ENCODE peak calls at places on chromosomes 6 and 20, in five cellular contexts. N is Jurkat, Clone E6-1; W is choroid plexus epithelial cell; E is NCI-H1105 treated with DMSO at 0.1 percent for 48 hours; Z is GM10248. S is an unnamed sample.

GRCh38 chr6:30380464-30380863 is 35.5 kb downstream of the RPP21 start:
- DNase-seq in W (no peak), N (no peak), Z (no peak), E (no peak), S (no peak)

GRCh38 chr6:22681761-22682160 is 112.4 kb downstream of the HDGFL1 start:
- DNase-seq in Z (no peak), N (no peak), E (no peak), W (no peak), S (peak; percentile 74)

GRCh38 chr6:131636880-131637792 is at the start of gene ENPP3:
- DNase-seq in W (peak; percentile 68), N (no peak), Z (no peak), E (no peak), S (no peak)

GRCh38 chr20:17568972-17569471 is 853 bp upstream of the DSTN start:
- DNase-seq in W (peak; percentile 89), N (no peak), Z (peak; percentile 28), E (peak; percentile 62), S (peak; percentile 59)

GRCh38 chr20:10115021-10115420 is 80.2 kb downstream of the ANKEF1 start:
- DNase-seq in E (no peak), Z (no peak), N (peak; percentile 46), W (peak; percentile 83), S (no peak)

GRCh38 chr20:59102722-59103415 is 60.3 kb upstream of the PRELID3B start:
- DNase-seq in N (no peak), E (no peak), W (no peak), Z (no peak), S (no peak)

GRCh38 chr6:53701333-53702073 is 35.9 kb upstream of the KLHL31 start:
- DNase-seq in W (no peak), Z (no peak), E (no peak), N (peak; percentile 44), S (no peak)

GRCh38 chr6:53465732-53466131 is 79.2 kb downstream of the GCLC start:
- DNase-seq in N (no peak), Z (no peak), E (no peak), W (peak; percentile 41), S (no peak)

GRCh38 chr6:53517021-53517420 is 27.9 kb downstream of the GCLC start:
- DNase-seq in N (no peak), E (no peak), W (peak; percentile 19), Z (no peak), S (no peak)

GRCh38 chr6:106688177-106688951 is 59.0 kb downstream of the QRSL1 start:
- DNase-seq in W (no peak), N (no peak), E (no peak), Z (peak; percentile 22), S (no peak)

GRCh38 chr6:157290797-157291196 is 32.5 kb downstream of the TMEM242 start:
- DNase-seq in E (no peak), N (no peak), W (no peak), Z (no peak), S (no peak)

GRCh38 chr20:50107086-50107645 is 5.8 kb downstream of the UBE2V1 start:
- DNase-seq in Z (no peak), W (no peak), E (no peak), N (no peak), S (no peak)

GRCh38 chr6:101080597-101080996 is 199.5 kb upstream of the ASCC3 start:
- DNase-seq in E (no peak), Z (no peak), W (peak; percentile 56), N (no peak), S (no peak)

GRCh38 chr20:61682114-61682997 is 383.3 kb downstream of the TAF4 start:
- DNase-seq in Z (no peak), N (no peak), E (no peak), W (no peak), S (no peak)

GRCh38 chr20:2663364-2663886 is 591 bp downstream of the IDH3B start:
- DNase-seq in W (no peak), E (no peak), Z (no peak), N (no peak), S (no peak)

GRCh38 chr6:26331809-26332226 is 33.2 kb upstream of the BTN3A2 start:
- DNase-seq in Z (peak; percentile 46), N (no peak), W (no peak), E (no peak), S (no peak)

GRCh38 chr6:95081949-95082348 is 495.4 kb upstream of the MANEA start:
- DNase-seq in W (no peak), Z (no peak), N (no peak), E (no peak), S (no peak)

GRCh38 chr6:141851063-141851462 is 281.7 kb upstream of the GJE1 start:
- DNase-seq in N (no peak), E (no peak), Z (no peak), W (peak; percentile 4), S (no peak)

GRCh38 chr6:37570801-37571200 is 71.1 kb upstream of the CCDC167 start:
- DNase-seq in Z (no peak), E (no peak), W (peak; percentile 40), N (no peak), S (no peak)

GRCh38 chr6:146946559-146946958 is 257.7 kb upstream of the STXBP5 start:
- DNase-seq in E (no peak), W (peak; percentile 8), Z (no peak), N (no peak), S (no peak)

GRCh38 chr6:165987483-165988305 is 180.0 kb downstream of the TBXT start:
- DNase-seq in N (no peak), W (peak; percentile 91), Z (no peak), E (peak; percentile 47), S (no peak)

GRCh38 chr20:5845686-5846651 is 95.8 kb downstream of the SHLD1 start:
- DNase-seq in E (peak; percentile 67), N (no peak), Z (no peak), W (peak; percentile 76), S (peak; percentile 26)

GRCh38 chr6:106739387-106739786 is 110.0 kb downstream of the QRSL1 start:
- DNase-seq in E (no peak), N (no peak), W (no peak), Z (no peak), S (no peak)

GRCh38 chr20:59043698-59044097 is 1.1 kb upstream of the PRELID3B start:
- DNase-seq in W (no peak), N (no peak), Z (no peak), E (no peak), S (no peak)

GRCh38 chr6:84417261-84417660 is 189.8 kb upstream of the CEP162 start:
- DNase-seq in Z (no peak), N (no peak), E (no peak), W (peak; percentile 83), S (no peak)

GRCh38 chr20:11791316-11792228 is 126.1 kb upstream of the BTBD3 start:
- DNase-seq in W (no peak), N (no peak), E (no peak), Z (no peak), S (no peak)

GRCh38 chr6:72621243-72622093 is at the start of gene KCNQ5:
- DNase-seq in W (peak; percentile 8), Z (peak; percentile 38), E (no peak), N (no peak), S (peak; percentile 7)

GRCh38 chr6:43667245-43668150 is 20.1 kb downstream of the MRPS18A start:
- DNase-seq in N (peak; percentile 64), E (peak; percentile 72), W (peak; percentile 78), Z (peak; percentile 86), S (peak; percentile 44)

GRCh38 chr6:150987371-150987828 is 121.9 kb downstream of the MTHFD1L start:
- DNase-seq in E (no peak), N (no peak), W (peak; percentile 58), Z (peak; percentile 41), S (no peak)

GRCh38 chr6:84182001-84182400 is 45.4 kb downstream of the CEP162 start:
- DNase-seq in N (no peak), E (no peak), Z (no peak), W (no peak), S (no peak)

GRCh38 chr6:65937982-65938381 is 231.0 kb upstream of the EYS start:
- DNase-seq in W (no peak), E (no peak), N (no peak), Z (no peak), S (no peak)

GRCh38 chr20:59783020-59784010 is 150.1 kb downstream of the SYCP2 start:
- DNase-seq in Z (peak; percentile 82), E (peak; percentile 82), N (peak; percentile 56), W (peak; percentile 47), S (peak; percentile 45)

GRCh38 chr6:139820191-139820590 is 445.7 kb upstream of the CITED2 start:
- DNase-seq in W (peak; percentile 25), N (no peak), Z (no peak), E (no peak), S (no peak)

GRCh38 chr6:31624070-31624469 is 3.6 kb downstream of the PRRC2A start:
- DNase-seq in Z (no peak), N (no peak), E (no peak), W (no peak), S (no peak)